ENCODE peak calls at places on chromosomes 3 and 15, in six cellular contexts. G, R, Z, W, F and S are unnamed samples.

GRCh38 chr15:31472636-31473383 is 146.2 kb downstream of the KLF13 start:
- DNase-seq in W (peak), F (no peak), R (peak), G (peak), Z (no peak), S (peak)

GRCh38 chr3:128620268-128620691 is 30.3 kb downstream of the RPN1 start:
- DNase-seq in R (no peak), Z (no peak), W (no peak), F (no peak), G (no peak), S (no peak)

GRCh38 chr3:70359711-70360110 is 47.3 kb upstream of the MDFIC2 start:
- DNase-seq in Z (no peak), W (no peak), R (no peak), G (no peak), F (no peak), S (no peak)

GRCh38 chr3:31483776-31484175 is 48.9 kb upstream of the STT3B start:
- DNase-seq in Z (no peak), W (no peak), F (no peak), G (no peak), R (no peak), S (no peak)

GRCh38 chr3:133753779-133754164 is 7.6 kb downstream of the TF start:
- DNase-seq in R (no peak), W (no peak), G (no peak), F (no peak), Z (no peak), S (no peak)

GRCh38 chr3:143832433-143832832 is 15.8 kb downstream of the SLC9A9 start:
- DNase-seq in Z (no peak), F (peak), W (no peak), G (no peak), R (no peak), S (no peak)

GRCh38 chr15:99956022-99956775 is 223.0 kb upstream of the LYSMD4 start:
- DNase-seq in Z (no peak), W (no peak), G (peak), R (no peak), F (no peak), S (no peak)

GRCh38 chr15:49877871-49878511 is 241.0 kb downstream of the ATP8B4 start:
- DNase-seq in G (peak), F (no peak), Z (no peak), R (no peak), W (no peak), S (no peak)

GRCh38 chr3:1195922-1196321 is 103.1 kb downstream of the CNTN6 start:
- DNase-seq in W (no peak), Z (no peak), R (no peak), F (no peak), G (no peak), S (no peak)

GRCh38 chr15:84824260-84824690 is 7.1 kb downstream of the ALPK3 start:
- DNase-seq in Z (no peak), F (no peak), R (no peak), W (no peak), G (peak), S (no peak)

GRCh38 chr3:57151021-57151449 is 14.1 kb downstream of the IL17RD start:
- DNase-seq in W (peak), Z (no peak), F (peak), R (no peak), G (peak), S (no peak)